ENCODE peak calls at places on chromosomes 5 and 9, in four cellular contexts. One of them, this sample, is unnamed.

GRCh38 chr5:138706655-138707480 is 46.4 kb upstream of the CTNNA1 start:
- DNase-seq in H1: no peak
- DNase-seq in K562: no peak
- DNase-seq in HepG2: no peak
- DNase-seq in this sample: no peak

GRCh38 chr9:98369896-98370295 is 114.4 kb upstream of the TBC1D2 start:
- DNase-seq in HepG2: no peak
- DNase-seq in H1: no peak
- DNase-seq in K562: no peak
- DNase-seq in this sample: no peak

GRCh38 chr9:70873506-70873905 is 247.9 kb downstream of the TRPM3 start:
- DNase-seq in HepG2: no peak
- DNase-seq in H1: no peak
- DNase-seq in K562: no peak
- DNase-seq in this sample: no peak

GRCh38 chr5:52743970-52744369 is 43.7 kb upstream of the ITGA1 start:
- DNase-seq in K562: no peak
- DNase-seq in HepG2: no peak
- DNase-seq in H1: no peak
- DNase-seq in this sample: no peak

GRCh38 chr5:438481-438981 is 4.4 kb upstream of the EXOC3 start:
- DNase-seq in H1: no peak
- DNase-seq in K562: no peak
- DNase-seq in HepG2: no peak
- DNase-seq in this sample: no peak

GRCh38 chr9:79692857-79693571 is 121.2 kb downstream of the TLE4 start:
- DNase-seq in H1: no peak
- DNase-seq in K562: no peak
- DNase-seq in HepG2: no peak
- DNase-seq in this sample: no peak

GRCh38 chr9:112761912-112762651 is 11.5 kb downstream of the SNX30 start:
- DNase-seq in K562: no peak
- DNase-seq in HepG2: no peak
- DNase-seq in H1: no peak
- DNase-seq in this sample: no peak

GRCh38 chr5:35131723-35132122 is 84.0 kb upstream of the AGXT2 start:
- DNase-seq in K562: no peak
- DNase-seq in H1: no peak
- DNase-seq in HepG2: no peak
- DNase-seq in this sample: no peak

GRCh38 chr5:154603978-154604679 is 126.1 kb upstream of the HAND1 start:
- DNase-seq in HepG2: no peak
- DNase-seq in H1: peak; percentile 57
- DNase-seq in K562: no peak
- DNase-seq in this sample: no peak

GRCh38 chr9:77305622-77306365 is 128.5 kb downstream of the VPS13A start:
- DNase-seq in H1: no peak
- DNase-seq in HepG2: no peak
- DNase-seq in K562: no peak
- DNase-seq in this sample: no peak

GRCh38 chr9:76996700-76997099 is 22.8 kb upstream of the FOXB2 start:
- DNase-seq in HepG2: peak; percentile 12
- DNase-seq in K562: peak; percentile 23
- DNase-seq in H1: peak; percentile 68
- DNase-seq in this sample: no peak

GRCh38 chr5:31196309-31196708 is 2.8 kb downstream of the CDH6 start:
- DNase-seq in H1: no peak
- DNase-seq in K562: no peak
- DNase-seq in HepG2: peak; percentile 9
- DNase-seq in this sample: no peak

GRCh38 chr9:124794902-124795491 is 18.1 kb downstream of the OLFML2A start:
- DNase-seq in H1: no peak
- DNase-seq in K562: peak; percentile 58
- DNase-seq in HepG2: peak; percentile 88
- DNase-seq in this sample: no peak

GRCh38 chr5:173029499-173029921 is 26.6 kb upstream of the CREBRF start:
- DNase-seq in H1: no peak
- DNase-seq in HepG2: no peak
- DNase-seq in K562: peak; percentile 58
- DNase-seq in this sample: no peak

GRCh38 chr9:124475158-124475867 is 25.1 kb downstream of the ADGRD2 start:
- DNase-seq in K562: no peak
- DNase-seq in H1: no peak
- DNase-seq in HepG2: no peak
- DNase-seq in this sample: no peak

GRCh38 chr5:147989239-147989638 is 74.5 kb upstream of the SPINK5 start:
- DNase-seq in K562: no peak
- DNase-seq in H1: no peak
- DNase-seq in HepG2: no peak
- DNase-seq in this sample: no peak

GRCh38 chr5:96790851-96791513 is 16.8 kb downstream of the ERAP1 start:
- DNase-seq in K562: no peak
- DNase-seq in H1: no peak
- DNase-seq in HepG2: no peak
- DNase-seq in this sample: no peak

GRCh38 chr9:92187390-92187789 is 72.2 kb upstream of the SPTLC1 start:
- DNase-seq in HepG2: no peak
- DNase-seq in K562: no peak
- DNase-seq in H1: no peak
- DNase-seq in this sample: no peak

GRCh38 chr5:40030661-40031060 is 605.9 kb upstream of the DAB2 start:
- DNase-seq in H1: no peak
- DNase-seq in K562: no peak
- DNase-seq in HepG2: no peak
- DNase-seq in this sample: no peak

GRCh38 chr5:42108468-42108867 is 183.4 kb downstream of the FBXO4 start:
- DNase-seq in H1: no peak
- DNase-seq in K562: no peak
- DNase-seq in HepG2: peak; percentile 78
- DNase-seq in this sample: no peak

GRCh38 chr5:150671509-150672236 is 10.6 kb downstream of the MYOZ3 start:
- DNase-seq in K562: peak; percentile 5
- DNase-seq in H1: peak; percentile 79
- DNase-seq in HepG2: no peak
- DNase-seq in this sample: no peak

GRCh38 chr5:150670275-150670960 is 9.4 kb downstream of the MYOZ3 start:
- DNase-seq in H1: no peak
- DNase-seq in HepG2: no peak
- DNase-seq in K562: peak; percentile 9
- DNase-seq in this sample: no peak

GRCh38 chr5:150672884-150673275 is 11.8 kb downstream of the MYOZ3 start:
- DNase-seq in K562: no peak
- DNase-seq in H1: no peak
- DNase-seq in HepG2: no peak
- DNase-seq in this sample: no peak

GRCh38 chr5:150670961-150671337 is 9.9 kb downstream of the MYOZ3 start:
- DNase-seq in K562: no peak
- DNase-seq in H1: no peak
- DNase-seq in HepG2: no peak
- DNase-seq in this sample: no peak

DNA sequence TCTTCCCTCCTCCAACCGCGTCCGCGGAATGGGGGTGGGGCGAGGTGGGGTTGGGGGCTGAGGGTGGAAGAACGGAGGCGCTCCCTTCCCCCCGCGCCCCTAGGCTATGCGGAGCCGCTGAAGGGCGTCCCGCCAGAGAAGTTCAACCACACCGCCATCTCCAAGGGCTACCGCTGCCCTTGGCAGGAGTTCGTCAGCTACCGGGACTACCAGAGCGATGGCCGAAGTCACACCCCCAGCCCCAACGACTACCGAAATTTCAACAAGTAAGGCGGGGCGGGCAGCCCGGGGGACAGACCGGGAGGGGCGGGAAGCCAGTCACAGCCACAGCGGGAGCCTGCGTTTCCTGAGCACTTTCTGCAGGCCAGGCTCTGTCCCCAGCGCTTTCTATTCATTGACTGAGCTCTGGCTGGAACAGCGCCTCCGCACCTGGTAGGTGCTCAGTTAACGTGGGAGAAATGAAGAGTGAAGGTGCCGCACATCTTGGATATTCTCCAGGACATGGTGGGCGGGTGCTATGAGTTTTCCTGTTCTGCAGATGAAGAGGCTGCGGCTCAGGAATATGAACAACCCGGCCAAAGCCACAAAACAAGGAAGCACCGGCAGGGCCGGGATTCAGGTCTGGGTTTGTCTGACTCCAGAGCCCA is 11.3 kb downstream of the MYOZ3 start:
- DNase-seq in H1: peak; percentile 84
- DNase-seq in K562: peak; percentile 7
- DNase-seq in HepG2: no peak
- DNase-seq in this sample: no peak
- TF ChIP-seq CBX5 in H1: no peak
- TF ChIP-seq CBX5 in K562: no peak
- TF ChIP-seq CBX5 in HepG2: no peak
- TF ChIP-seq CBX5 in this sample: no peak

GRCh38 chr9:123375725-123376132 is 19.7 kb downstream of the CRB2 start:
- DNase-seq in HepG2: peak; percentile 37
- DNase-seq in H1: no peak
- DNase-seq in K562: peak; percentile 82
- DNase-seq in this sample: no peak
- TF ChIP-seq CBX5 in HepG2: no peak
- TF ChIP-seq CBX5 in H1: no peak
- TF ChIP-seq CBX5 in K562: no peak
- TF ChIP-seq CBX5 in this sample: no peak

GRCh38 chr5:140882591-140882899 is 621 bp downstream of the PCDHA13 start:
- DNase-seq in K562: no peak
- DNase-seq in HepG2: no peak
- DNase-seq in H1: peak; percentile 73
- DNase-seq in this sample: no peak
- TF ChIP-seq CBX5 in K562: no peak
- TF ChIP-seq CBX5 in HepG2: no peak
- TF ChIP-seq CBX5 in H1: no peak
- TF ChIP-seq CBX5 in this sample: no peak

DNA sequence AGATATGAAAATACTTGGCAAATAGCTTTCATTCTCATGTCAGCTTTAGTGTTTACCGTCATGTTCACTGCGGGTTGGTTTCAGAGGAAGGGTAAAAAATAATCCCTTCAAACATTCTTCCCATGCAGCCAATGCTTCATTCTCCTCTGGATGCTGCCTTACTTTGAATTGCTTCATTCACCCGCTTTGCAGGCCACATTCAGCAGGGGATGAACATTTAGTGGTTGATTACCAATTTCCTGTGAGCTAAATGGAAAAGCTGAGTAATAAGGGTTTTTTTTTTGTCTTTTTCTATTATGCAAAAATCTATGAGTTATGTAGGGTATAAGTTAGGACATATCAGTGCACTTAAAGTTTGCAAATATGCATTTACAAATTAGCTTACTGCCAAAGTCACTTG is 96.3 kb upstream of the MEF2C start:
- DNase-seq in H1: no peak
- DNase-seq in K562: no peak
- DNase-seq in HepG2: no peak
- DNase-seq in this sample: peak; percentile 34
- TF ChIP-seq CBX5 in H1: no peak
- TF ChIP-seq CBX5 in K562: no peak
- TF ChIP-seq CBX5 in HepG2: no peak
- TF ChIP-seq CBX5 in this sample: no peak

GRCh38 chr5:89173528-89173927 is 290.5 kb upstream of the MEF2C start:
- DNase-seq in HepG2: no peak
- DNase-seq in K562: no peak
- DNase-seq in H1: no peak
- DNase-seq in this sample: no peak

GRCh38 chr5:89181546-89181945 is 298.6 kb upstream of the MEF2C start:
- DNase-seq in H1: no peak
- DNase-seq in K562: no peak
- DNase-seq in HepG2: no peak
- DNase-seq in this sample: no peak

GRCh38 chr5:89179761-89180160 is 296.8 kb upstream of the MEF2C start:
- DNase-seq in HepG2: no peak
- DNase-seq in K562: no peak
- DNase-seq in H1: no peak
- DNase-seq in this sample: no peak

GRCh38 chr5:89178576-89178975 is 295.6 kb upstream of the MEF2C start:
- DNase-seq in H1: no peak
- DNase-seq in K562: no peak
- DNase-seq in HepG2: no peak
- DNase-seq in this sample: no peak
- TF ChIP-seq CBX5 in H1: no peak
- TF ChIP-seq CBX5 in K562: no peak
- TF ChIP-seq CBX5 in HepG2: no peak
- TF ChIP-seq CBX5 in this sample: no peak

GRCh38 chr5:142305211-142305610 is 19.6 kb downstream of the SPRY4 start:
- DNase-seq in HepG2: no peak
- DNase-seq in K562: no peak
- DNase-seq in H1: no peak
- DNase-seq in this sample: no peak

GRCh38 chr5:142308358-142308757 is 16.5 kb downstream of the SPRY4 start:
- DNase-seq in H1: no peak
- DNase-seq in HepG2: no peak
- DNase-seq in K562: no peak
- DNase-seq in this sample: no peak

GRCh38 chr5:142304013-142304701 is 20.7 kb downstream of the SPRY4 start:
- DNase-seq in H1: no peak
- DNase-seq in K562: no peak
- DNase-seq in HepG2: no peak
- DNase-seq in this sample: no peak

GRCh38 chr5:142307491-142307890 is 17.3 kb downstream of the SPRY4 start:
- DNase-seq in HepG2: no peak
- DNase-seq in H1: no peak
- DNase-seq in K562: no peak
- DNase-seq in this sample: no peak

GRCh38 chr5:142306077-142306502 is 18.7 kb downstream of the SPRY4 start:
- DNase-seq in HepG2: peak; percentile 77
- DNase-seq in K562: no peak
- DNase-seq in H1: no peak
- DNase-seq in this sample: no peak
- TF ChIP-seq CBX5 in HepG2: no peak
- TF ChIP-seq CBX5 in K562: no peak
- TF ChIP-seq CBX5 in H1: no peak
- TF ChIP-seq CBX5 in this sample: no peak

DNA sequence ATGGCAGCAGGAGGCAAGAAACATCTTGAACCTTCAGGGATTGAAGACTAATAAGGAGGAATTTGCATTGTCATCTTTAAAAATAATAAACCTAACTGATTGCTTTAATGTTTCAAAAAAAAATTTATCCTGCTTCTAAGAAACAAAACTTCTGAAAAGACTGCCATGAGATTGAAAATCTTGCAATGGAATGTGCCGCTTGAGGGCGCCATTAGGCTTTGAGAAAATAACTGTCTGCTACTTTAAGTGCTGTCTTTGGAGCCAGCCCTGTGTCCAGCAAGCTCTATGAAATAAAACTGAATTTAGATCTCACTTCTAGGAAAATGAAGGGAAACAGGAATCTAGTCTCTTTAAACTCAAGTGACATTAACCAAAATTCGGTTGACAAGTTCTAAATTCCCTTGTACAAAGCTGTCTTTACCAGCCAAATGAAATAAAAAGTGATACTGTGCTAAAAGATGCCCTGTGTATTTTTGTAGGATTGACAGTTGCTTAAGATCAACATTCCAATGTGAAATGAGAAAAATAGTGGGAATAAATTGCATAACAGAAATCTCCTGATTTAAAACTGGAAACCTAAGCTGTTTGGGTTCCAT is 79.4 kb downstream of the ESM1 start:
- DNase-seq in HepG2: peak; percentile 30
- DNase-seq in H1: peak; percentile 79
- DNase-seq in K562: peak; percentile 37
- DNase-seq in this sample: no peak
- TF ChIP-seq CBX5 in HepG2: no peak
- TF ChIP-seq CBX5 in H1: no peak
- TF ChIP-seq CBX5 in K562: no peak
- TF ChIP-seq CBX5 in this sample: no peak

This sample was measured in GM12878.